ENCODE peak calls at places on chromosomes 3 and 15, in four cellular contexts. V, C, H and M are unnamed samples.

GRCh38 chr15:25933456-25934158 is 70.5 kb upstream of the ATP10A start:
- DNase-seq in C (peak), V (peak), H (peak), M (peak)

GRCh38 chr3:31142139-31142538 is 247.7 kb upstream of the GADL1 start:
- DNase-seq in H (no peak), C (no peak), V (no peak), M (no peak)

GRCh38 chr3:154334973-154335420 is 10.7 kb upstream of the DHX36 start:
- DNase-seq in C (no peak), V (no peak), H (no peak), M (peak)

GRCh38 chr15:31494786-31495185 is 168.2 kb downstream of the KLF13 start:
- DNase-seq in C (no peak), V (no peak), H (no peak), M (no peak)

GRCh38 chr3:180855364-180855763 is 57.1 kb upstream of the FXR1 start:
- DNase-seq in C (no peak), H (no peak), V (no peak), M (peak)

GRCh38 chr3:125231895-125232294 is 19.3 kb upstream of the SLC12A8 start:
- DNase-seq in C (no peak), V (no peak), H (peak), M (no peak)

GRCh38 chr3:14256046-14256445 is 77.4 kb downstream of the LSM3 start:
- DNase-seq in V (no peak), C (no peak), H (no peak), M (no peak)

GRCh38 chr15:25706176-25706970 is 156.8 kb downstream of the ATP10A start:
- DNase-seq in V (peak), H (no peak), C (no peak), M (no peak)

GRCh38 chr3:129122697-129123055 is 1.1 kb upstream of the RAB43 start:
- DNase-seq in H (no peak), V (no peak), C (no peak), M (peak)

GRCh38 chr3:63981980-63982379 is 41.3 kb downstream of the PSMD6 start:
- DNase-seq in V (no peak), C (no peak), H (no peak), M (no peak)

GRCh38 chr3:185327052-185327451 is 35.9 kb upstream of the MAP3K13 start:
- DNase-seq in H (no peak), C (no peak), V (no peak), M (no peak)

GRCh38 chr3:29694783-29695182 is 413.9 kb downstream of the RBMS3 start:
- DNase-seq in H (peak), V (no peak), C (no peak), M (no peak)

GRCh38 chr15:27095809-27096580 is 125.0 kb downstream of the GABRG3 start:
- DNase-seq in C (peak), V (no peak), H (no peak), M (no peak)

GRCh38 chr3:4251412-4251811 is 51.8 kb upstream of the SETMAR start:
- DNase-seq in C (no peak), V (no peak), H (no peak), M (no peak)

GRCh38 chr3:4250064-4250463 is 53.1 kb upstream of the SETMAR start:
- DNase-seq in H (no peak), C (no peak), V (no peak), M (no peak)

GRCh38 chr3:4241595-4242170 is 61.5 kb upstream of the SETMAR start:
- DNase-seq in V (no peak), C (peak), H (no peak), M (no peak)

GRCh38 chr3:4247391-4247790 is 55.8 kb upstream of the SETMAR start:
- DNase-seq in C (no peak), V (no peak), H (no peak), M (no peak)

GRCh38 chr3:4245671-4246070 is 57.5 kb upstream of the SETMAR start:
- DNase-seq in C (no peak), H (no peak), V (no peak), M (no peak)
- TF ChIP-seq CTCF in C (no peak), H (no peak), V (no peak), M (no peak)

GRCh38 chr3:62117903-62118548 is 255.3 kb downstream of the FEZF2 start:
- DNase-seq in V (no peak), H (no peak), C (no peak), M (no peak)
- H3K4me3 ChIP-seq in V (no peak), H (no peak), C (no peak), M (no peak)

GRCh38 chr3:119677641-119677934 is 382 bp upstream of the COX17 start:
- DNase-seq in C (no peak), H (no peak), V (no peak), M (no peak)

GRCh38 chr3:119681279-119681678 is 4.1 kb upstream of the COX17 start:
- DNase-seq in C (peak), H (no peak), V (no peak), M (peak)

GRCh38 chr3:119676771-119677640 is at the start of gene COX17:
- DNase-seq in V (peak), H (peak), C (peak), M (peak)

GRCh38 chr3:119676020-119676419 is 1.2 kb downstream of the COX17 start:
- DNase-seq in V (no peak), H (no peak), C (no peak), M (no peak)

GRCh38 chr3:119679874-119680273 is 2.7 kb upstream of the COX17 start:
- DNase-seq in H (no peak), C (no peak), V (no peak), M (no peak)
- TF ChIP-seq CTCF in H (no peak), C (no peak), V (no peak), M (no peak)

DNA sequence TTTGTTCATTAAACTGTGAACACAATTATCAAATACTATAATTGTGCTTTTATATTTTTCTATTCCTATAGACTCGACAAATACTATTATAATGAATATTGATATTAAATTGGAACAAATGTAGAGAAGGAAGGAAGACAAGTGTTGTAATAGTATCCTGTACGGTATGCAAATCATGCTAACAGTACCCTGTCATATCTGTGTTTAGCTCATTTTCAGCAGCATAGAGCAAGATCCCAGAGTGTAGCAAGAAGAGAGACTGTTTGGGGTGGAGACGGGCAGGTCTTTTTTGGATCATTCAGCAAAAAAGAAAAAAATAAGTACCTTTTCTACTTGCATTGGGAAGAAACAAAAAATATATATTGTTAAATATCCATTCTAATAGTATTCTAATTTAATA is 224.1 kb downstream of the TPRG1 start:
- DNase-seq in V (no peak), H (no peak), C (no peak), M (peak)
- H3K4me3 ChIP-seq in V (no peak), H (no peak), C (no peak), M (no peak)

DNA sequence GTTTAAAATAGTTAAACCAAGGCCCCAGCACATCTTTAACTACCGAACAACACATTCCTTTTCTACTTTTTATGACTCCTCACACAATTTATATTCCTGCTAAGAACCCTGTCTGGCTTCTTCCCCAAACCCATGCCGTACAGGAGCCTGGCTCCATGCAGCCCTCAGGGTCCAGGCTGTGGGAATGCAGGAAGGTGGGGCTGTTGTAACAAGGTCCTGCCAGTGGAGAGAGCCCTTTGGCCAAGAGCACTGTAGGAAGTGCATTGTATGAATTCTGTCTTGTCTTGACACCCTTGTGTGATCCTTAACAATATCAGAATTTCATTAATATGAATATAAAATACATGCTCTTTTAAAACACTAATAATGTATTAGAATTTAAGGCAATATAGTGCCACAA is 563.8 kb downstream of the TBL1XR1 start:
- DNase-seq in V (no peak), H (no peak), C (peak), M (no peak)
- TF ChIP-seq CTCF in V (no peak), H (no peak), C (peak), M (no peak)

GRCh38 chr3:61570813-61571212 is 9.4 kb downstream of the PTPRG start:
- DNase-seq in V (no peak), H (no peak), C (no peak), M (no peak)
- H3K4me3 ChIP-seq in V (no peak), H (no peak), C (no peak), M (no peak)

DNA sequence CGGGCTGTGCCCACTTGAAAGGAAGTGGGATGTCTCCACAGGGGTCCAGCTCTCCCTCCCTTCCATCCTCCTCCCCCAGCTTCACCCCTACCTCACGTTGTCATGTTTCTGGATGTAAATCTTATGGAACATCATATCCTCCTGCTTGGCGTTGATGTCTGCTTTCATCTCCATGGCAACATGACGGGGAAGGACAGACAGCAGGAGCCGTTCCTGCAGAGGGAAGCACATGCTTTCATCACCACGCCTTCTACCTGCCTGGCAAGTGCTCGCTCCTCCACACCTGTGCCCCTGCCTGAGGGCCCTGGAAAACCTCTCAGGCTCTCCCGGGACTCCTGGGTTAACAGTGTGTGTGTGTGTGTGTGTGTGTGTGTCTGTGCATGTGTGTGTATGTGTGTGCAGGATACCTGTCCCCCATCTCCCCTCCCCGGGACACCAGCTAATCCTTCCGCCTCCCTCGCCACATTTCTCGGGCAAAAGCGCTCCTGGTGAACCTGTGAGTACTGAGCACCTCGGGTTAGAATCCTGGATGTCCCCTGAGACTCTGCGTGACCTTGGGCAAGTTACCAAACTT is 101.1 kb downstream of the ADCY5 start:
- DNase-seq in H (no peak), C (no peak), V (no peak), M (no peak)
- TF ChIP-seq CTCF in H (no peak), C (no peak), V (no peak), M (no peak)

DNA sequence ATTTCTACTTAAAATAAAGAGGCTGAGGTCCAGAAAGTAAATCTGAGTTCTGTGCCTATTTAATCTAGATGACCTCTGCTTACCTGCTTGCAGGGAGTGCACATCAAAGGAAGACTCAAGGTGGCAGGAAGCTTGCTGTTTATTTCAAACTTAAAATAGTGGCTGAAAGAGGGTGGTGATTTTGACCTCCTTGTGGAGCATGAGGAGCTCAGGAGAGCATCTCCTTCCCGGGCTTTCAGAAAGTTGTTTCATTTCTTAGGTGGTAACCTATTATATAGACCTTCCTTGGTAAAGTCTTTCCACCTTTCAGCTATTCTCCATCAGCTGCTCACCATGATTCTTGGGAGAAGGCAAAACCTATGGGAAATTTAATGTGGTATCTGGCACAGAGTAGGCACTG is 494 bp downstream of the GCSAM start:
- DNase-seq in V (no peak), H (no peak), C (no peak), M (peak)
- H3K4me3 ChIP-seq in V (no peak), H (no peak), C (no peak), M (peak)